ENCODE peak calls at places on chromosome 19, in nine cellular contexts. S, E, C, Z, G, R, D, O and T are unnamed samples. For H4K20me1, the result is how much of the 10 kb centered on the place peaks cover.

GRCh38 chr19:5339470-5339949 is 1.1 kb downstream of the PTPRS start:
- DNase-seq in G (no peak), R (no peak), C (no peak), O (no peak), S (peak), Z (no peak), D (no peak), E (no peak), T (no peak)

GRCh38 chr19:33302175-33302973 is at the start of gene CEBPA:
- DNase-seq in Z (peak), O (peak), R (peak), G (peak), S (peak), D (peak), E (peak), C (peak), T (peak)

GRCh38 chr19:566403-566802 is 6.0 kb upstream of the BSG start:
- DNase-seq in S (no peak), E (no peak), G (no peak), Z (no peak), C (no peak), R (no peak), O (no peak), D (peak), T (no peak)

GRCh38 chr19:29576761-29577661 is 29.1 kb upstream of the POP4 start:
- DNase-seq in E (no peak), Z (peak), R (no peak), C (peak), S (no peak), O (no peak), G (no peak), D (no peak), T (no peak)

GRCh38 chr19:16285769-16286564 is 38.7 kb upstream of the KLF2 start:
- DNase-seq in Z (no peak), E (no peak), G (no peak), D (peak), O (no peak), S (peak), R (no peak), C (peak), T (no peak)

GRCh38 chr19:38729653-38730469 is 14.4 kb downstream of the CAPN12 start:
- DNase-seq in G (peak), C (no peak), O (peak), R (peak), E (peak), D (peak), Z (peak), S (peak), T (peak)

GRCh38 chr19:41707871-41708371 is 505 bp upstream of the CEACAM5 start:
- DNase-seq in C (no peak), G (no peak), Z (no peak), D (no peak), S (no peak), E (no peak), O (no peak), R (no peak), T (no peak)

GRCh38 chr19:50669319-50670101 is 20.3 kb downstream of the C19orf81 start:
- DNase-seq in C (no peak), D (peak), E (peak), Z (no peak), G (peak), R (peak), S (no peak), O (peak), T (no peak)

GRCh38 chr19:7293795-7294570 is at the start of gene INSR:
- DNase-seq in G (peak), O (peak), S (peak), E (peak), C (peak), R (peak), D (peak), Z (peak), T (peak)

GRCh38 chr19:13132471-13133166 is 14.6 kb downstream of the NACC1 start:
- DNase-seq in R (peak), E (no peak), D (no peak), O (no peak), Z (peak), C (peak), S (no peak), G (no peak), T (peak)

GRCh38 chr19:42115219-42115618 is 17.0 kb downstream of the POU2F2 start:
- DNase-seq in G (peak), S (no peak), C (no peak), Z (no peak), O (no peak), R (no peak), D (no peak), E (peak), T (no peak)

GRCh38 chr19:35714601-35715354 is 3.0 kb upstream of the KMT2B start:
- DNase-seq in S (peak), Z (peak), R (no peak), E (peak), D (peak), C (no peak), G (no peak), O (no peak), T (no peak)

GRCh38 chr19:18292810-18293641 is 11.6 kb upstream of the JUND start:
- DNase-seq in O (no peak), Z (peak), D (peak), G (peak), C (peak), S (peak), E (peak), R (peak), T (peak)

GRCh38 chr19:35516310-35516709 is 2.9 kb upstream of the DMKN start:
- DNase-seq in D (no peak), E (no peak), Z (no peak), S (no peak), O (no peak), C (no peak), G (no peak), R (no peak), T (no peak)

GRCh38 chr19:3366761-3367571 is 583 bp downstream of the NFIC start:
- DNase-seq in S (peak), D (no peak), C (no peak), R (peak), G (peak), Z (no peak), E (no peak), O (no peak), T (no peak)

GRCh38 chr19:40381321-40381720 is 8.7 kb downstream of the HIPK4 start:
- DNase-seq in E (no peak), C (no peak), S (no peak), R (no peak), Z (peak), G (no peak), O (no peak), D (peak), T (no peak)

GRCh38 chr19:17806945-17807344 is 12.0 kb downstream of the B3GNT3 start:
- DNase-seq in O (no peak), E (no peak), S (no peak), R (no peak), Z (no peak), C (no peak), D (no peak), G (no peak), T (peak)

GRCh38 chr19:47471733-47472457 is at the start of gene SLC8A2:
- DNase-seq in D (peak), O (peak), Z (peak), C (peak), G (peak), S (peak), R (peak), E (peak), T (peak)

GRCh38 chr19:19528721-19529490 is at the start of gene YJEFN3:
- DNase-seq in R (no peak), Z (peak), G (no peak), O (no peak), E (no peak), C (peak), D (peak), S (peak), T (no peak)

GRCh38 chr19:16518483-16519229 is 22.5 kb downstream of the C19orf44 start:
- DNase-seq in Z (no peak), D (peak), G (peak), R (no peak), C (no peak), S (no peak), E (no peak), O (no peak), T (no peak)

GRCh38 chr19:48661746-48662145 is 11.1 kb downstream of the NTN5 start:
- DNase-seq in R (no peak), E (no peak), G (no peak), O (no peak), S (no peak), Z (no peak), D (no peak), C (no peak), T (no peak)
- H4K20me1 ChIP-seq in R (under half), E (under half), G (under half), O (under half), S (under half), Z (under half), D (under half), C (under half), T (under half)

DNA sequence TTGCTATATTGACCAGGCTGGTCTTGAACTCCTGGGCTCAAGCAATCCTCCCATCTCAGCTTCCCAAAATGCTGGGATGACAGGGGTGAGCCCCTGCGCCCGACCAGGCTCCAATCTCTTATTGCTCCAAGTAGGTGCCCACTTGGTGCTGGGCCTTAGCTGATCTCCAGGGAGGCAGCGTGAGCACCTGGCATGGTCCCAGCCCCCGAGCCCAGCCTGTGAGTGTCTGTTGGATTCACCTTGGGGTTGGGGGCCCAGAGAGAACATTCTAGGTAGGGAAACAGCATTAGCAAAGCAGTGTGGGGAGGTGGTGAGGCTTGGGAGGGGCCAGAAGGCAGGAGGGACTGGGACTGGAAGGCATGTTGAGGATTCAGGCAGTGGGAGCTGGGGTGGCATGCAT is 45.5 kb downstream of the DNM2 start:
- DNase-seq in R (no peak), Z (no peak), E (no peak), S (no peak), G (no peak), C (no peak), O (no peak), D (no peak), T (no peak)
- H3K27ac ChIP-seq in R (no peak), Z (no peak), E (no peak), S (no peak), G (no peak), C (no peak), O (no peak), D (no peak), T (peak)

DNA sequence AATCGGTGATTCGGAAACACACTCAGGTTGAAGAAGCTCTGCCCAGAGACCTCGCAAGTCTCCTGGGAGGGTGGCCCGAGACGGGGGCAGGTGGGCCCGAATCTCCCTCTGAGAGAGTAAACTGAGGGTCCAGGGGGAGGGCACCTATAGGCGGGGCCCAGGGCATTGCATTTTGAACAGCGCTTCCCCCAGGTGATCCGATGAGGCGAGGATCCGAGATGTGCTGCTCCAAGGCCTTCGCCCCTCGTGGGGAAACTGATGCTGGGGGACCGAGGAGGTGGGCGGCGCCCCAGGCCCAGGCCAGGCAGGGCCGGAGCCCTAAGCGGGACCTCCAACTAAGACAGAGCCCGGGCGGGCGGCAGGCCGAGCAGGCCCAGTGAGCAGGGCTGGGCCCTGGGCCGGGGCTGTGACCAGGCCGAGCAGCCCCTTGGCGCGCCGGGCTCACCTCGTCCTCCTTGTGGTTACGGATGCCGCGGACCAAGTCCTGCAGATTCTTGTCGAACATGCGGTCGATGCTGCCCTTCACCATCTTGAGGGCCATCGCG is 500 bp downstream of the AP3D1 start:
- DNase-seq in S (peak), D (no peak), C (no peak), R (no peak), G (peak), E (peak), Z (no peak), O (peak), T (no peak)
- H4K20me1 ChIP-seq in S (half or more), D (under half), C (under half), R (under half), G (under half), E (under half), Z (under half), O (under half), T (under half)

GRCh38 chr19:1970806-1971502 is 30.0 kb downstream of the CSNK1G2 start:
- DNase-seq in O (no peak), R (peak), S (no peak), C (no peak), G (no peak), D (no peak), E (no peak), Z (no peak), T (no peak)

GRCh38 chr19:1970003-1970805 is 29.2 kb downstream of the CSNK1G2 start:
- DNase-seq in O (no peak), Z (no peak), G (no peak), D (no peak), R (peak), C (peak), E (no peak), S (no peak), T (no peak)

GRCh38 chr19:1968279-1969175 is 27.6 kb downstream of the CSNK1G2 start:
- DNase-seq in R (no peak), C (no peak), Z (no peak), O (no peak), D (no peak), S (no peak), E (no peak), G (no peak), T (no peak)

GRCh38 chr19:1969176-1970002 is 28.4 kb downstream of the CSNK1G2 start:
- DNase-seq in E (no peak), D (no peak), S (no peak), R (no peak), C (no peak), G (no peak), O (no peak), Z (no peak), T (no peak)

GRCh38 chr19:1967087-1967608 is 26.2 kb downstream of the CSNK1G2 start:
- DNase-seq in E (no peak), O (no peak), R (no peak), S (no peak), G (no peak), Z (no peak), C (no peak), D (no peak), T (no peak)
- H3K27ac ChIP-seq in E (no peak), O (no peak), R (no peak), S (no peak), G (no peak), Z (no peak), C (no peak), D (no peak), T (no peak)

GRCh38 chr19:48987323-48987722 is 5.8 kb downstream of the GYS1 start:
- DNase-seq in G (no peak), O (no peak), R (no peak), D (no peak), C (no peak), S (no peak), E (no peak), Z (no peak), T (no peak)
- H4K20me1 ChIP-seq in G (under half), O (under half), R (under half), D (under half), C (under half), S (under half), E (under half), Z (under half), T (under half)

GRCh38 chr19:45769054-45769782 is at the start of gene SIX5:
- DNase-seq in Z (peak), C (peak), R (peak), E (peak), G (peak), S (peak), D (peak), O (peak), T (peak)

GRCh38 chr19:45766919-45767346 is 2.1 kb downstream of the SIX5 start:
- DNase-seq in E (no peak), S (peak), D (no peak), C (no peak), Z (no peak), O (no peak), G (no peak), R (no peak), T (no peak)

GRCh38 chr19:45767410-45767880 is 1.6 kb downstream of the SIX5 start:
- DNase-seq in D (peak), Z (peak), S (peak), C (peak), G (peak), O (no peak), E (no peak), R (peak), T (peak)

GRCh38 chr19:45768644-45769053 is 403 bp downstream of the SIX5 start:
- DNase-seq in G (no peak), S (peak), D (peak), E (peak), R (no peak), C (no peak), Z (no peak), O (peak), T (no peak)

DNA sequence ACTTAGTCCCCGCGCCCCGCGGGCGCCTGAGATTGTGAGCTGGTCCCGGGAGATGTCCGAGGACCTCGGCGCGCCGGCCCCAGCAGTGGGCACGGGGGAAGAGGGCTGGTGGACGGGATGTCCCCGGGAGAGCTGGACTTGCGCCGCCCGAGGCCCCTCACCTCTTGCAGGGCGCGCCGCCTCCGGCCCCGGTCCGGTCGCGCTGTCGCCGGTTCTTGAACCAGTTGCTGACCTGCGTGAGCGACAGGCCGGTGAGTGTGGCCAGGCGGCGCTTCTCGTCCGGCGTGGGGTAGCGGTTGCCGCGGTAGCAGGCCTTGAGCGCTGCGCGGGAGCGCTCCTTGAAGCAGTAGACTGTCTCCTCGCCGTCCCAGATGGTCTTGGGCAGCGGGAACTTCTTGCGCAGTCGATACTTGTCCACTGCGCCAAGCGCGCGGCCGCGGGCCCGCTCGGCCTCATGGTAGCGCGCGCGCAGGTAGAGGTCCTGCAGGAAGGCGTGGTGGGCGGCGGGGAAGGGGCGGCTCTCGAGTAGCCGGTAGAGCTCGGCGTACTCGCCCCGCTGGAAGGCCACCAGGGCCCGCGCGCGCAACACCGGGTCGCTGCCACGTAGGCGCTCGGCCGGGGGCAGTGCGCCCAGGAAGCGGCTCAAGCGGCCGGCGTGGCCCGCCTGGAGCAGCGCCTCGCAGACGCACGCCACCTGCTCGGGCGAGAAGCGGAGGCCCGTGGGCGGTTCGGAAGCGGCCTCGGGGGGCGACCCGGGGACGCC is 990 bp downstream of the SIX5 start:
- DNase-seq in D (peak), O (peak), G (peak), R (peak), C (peak), S (peak), E (peak), Z (peak), T (peak)
- H3K27ac ChIP-seq in D (no peak), O (no peak), G (peak), R (peak), C (peak), S (peak), E (no peak), Z (no peak), T (peak)